ENCODE peak calls at places on chromosomes 6 and 20, in ten cellular contexts. X, G, W, D, N, P, J, K, C and V are unnamed samples.

GRCh38 chr20:58133020-58133419 is 95.4 kb downstream of the ANKRD60 start:
- DNase-seq in X (no peak), G (no peak), W (peak), D (no peak), N (no peak), P (no peak), J (no peak), K (peak), C (no peak), V (no peak)

GRCh38 chr20:10611357-10611756 is 62.4 kb downstream of the JAG1 start:
- DNase-seq in X (no peak), G (no peak), W (no peak), D (no peak), N (no peak), P (no peak), J (peak), K (no peak), C (no peak), V (peak)

GRCh38 chr20:21396045-21396893 is 1.1 kb downstream of the NKX2-4 start:
- DNase-seq in X (no peak), G (no peak), W (no peak), D (no peak), N (no peak), P (no peak), J (peak), K (no peak), C (no peak), V (no peak)

GRCh38 chr20:13274311-13274965 is 53.4 kb downstream of the ISM1 start:
- DNase-seq in X (no peak), G (no peak), W (peak), D (no peak), N (no peak), P (no peak), J (peak), K (no peak), C (no peak), V (no peak)

GRCh38 chr6:118771253-118771652 is 119.9 kb upstream of the CEP85L start:
- DNase-seq in X (no peak), G (no peak), W (no peak), D (no peak), N (no peak), P (no peak), J (no peak), K (peak), C (no peak), V (no peak)

GRCh38 chr6:170151235-170152110 is 139.4 kb downstream of the DLL1 start:
- DNase-seq in X (no peak), G (no peak), W (no peak), D (no peak), N (no peak), P (no peak), J (no peak), K (no peak), C (no peak), V (no peak)

GRCh38 chr6:135458051-135458450 is 39.5 kb downstream of the AHI1 start:
- DNase-seq in X (no peak), G (no peak), W (no peak), D (no peak), N (no peak), P (no peak), J (no peak), K (no peak), C (no peak), V (no peak)

GRCh38 chr20:37276494-37277252 is 12.8 kb upstream of the MANBAL start:
- DNase-seq in X (peak), G (no peak), W (peak), D (peak), N (no peak), P (peak), J (no peak), K (no peak), C (peak), V (peak)

GRCh38 chr20:31693987-31694661 is 28.5 kb downstream of the BCL2L1 start:
- DNase-seq in X (no peak), G (no peak), W (no peak), D (no peak), N (no peak), P (no peak), J (no peak), K (no peak), C (no peak), V (no peak)

GRCh38 chr6:30490031-30490876 is 945 bp downstream of the HLA-E start:
- DNase-seq in X (peak), G (peak), W (peak), D (peak), N (no peak), P (peak), J (peak), K (peak), C (no peak), V (peak)

GRCh38 chr6:4732691-4733315 is 43.4 kb upstream of the CDYL start:
- DNase-seq in X (no peak), G (no peak), W (no peak), D (peak), N (peak), P (no peak), J (peak), K (peak), C (peak), V (no peak)

GRCh38 chr6:101146389-101146788 is 247.1 kb upstream of the GRIK2 start:
- DNase-seq in X (no peak), G (no peak), W (no peak), D (peak), N (no peak), P (no peak), J (no peak), K (no peak), C (no peak), V (no peak)

GRCh38 chr20:44835661-44836221 is 25.4 kb upstream of the RIMS4 start:
- DNase-seq in X (no peak), G (no peak), W (no peak), D (no peak), N (no peak), P (no peak), J (no peak), K (no peak), C (no peak), V (no peak)

GRCh38 chr6:118542184-118542952 is 5.7 kb upstream of the PLN start:
- DNase-seq in X (no peak), G (no peak), W (no peak), D (no peak), N (no peak), P (no peak), J (no peak), K (no peak), C (no peak), V (no peak)

GRCh38 chr6:97074785-97075184 is 150.3 kb downstream of the KLHL32 start:
- DNase-seq in X (no peak), G (no peak), W (no peak), D (no peak), N (no peak), P (no peak), J (no peak), K (no peak), C (no peak), V (no peak)

GRCh38 chr6:48826884-48827701 is 636.0 kb downstream of the MMUT start:
- DNase-seq in X (no peak), G (no peak), W (no peak), D (peak), N (peak), P (no peak), J (no peak), K (peak), C (peak), V (no peak)

GRCh38 chr6:75563032-75563431 is 38.6 kb upstream of the SENP6 start:
- DNase-seq in X (peak), G (no peak), W (no peak), D (no peak), N (peak), P (peak), J (peak), K (no peak), C (no peak), V (peak)

GRCh38 chr6:3380344-3381232 is 76.3 kb downstream of the SLC22A23 start:
- DNase-seq in X (no peak), G (no peak), W (no peak), D (no peak), N (no peak), P (no peak), J (no peak), K (no peak), C (no peak), V (no peak)

GRCh38 chr6:36914227-36914794 is 28.6 kb downstream of the C6orf89 start:
- DNase-seq in X (no peak), G (no peak), W (no peak), D (peak), N (peak), P (no peak), J (peak), K (peak), C (no peak), V (peak)

GRCh38 chr20:41135187-41135887 is 2.0 kb upstream of the PLCG1 start:
- DNase-seq in X (peak), G (peak), W (no peak), D (peak), N (no peak), P (peak), J (peak), K (no peak), C (no peak), V (peak)

GRCh38 chr6:154466139-154466538 is 44.3 kb downstream of the CNKSR3 start:
- DNase-seq in X (no peak), G (no peak), W (peak), D (peak), N (no peak), P (no peak), J (no peak), K (no peak), C (no peak), V (no peak)

GRCh38 chr20:38214871-38215788 is 45.4 kb downstream of the KIAA1755 start:
- DNase-seq in X (no peak), G (no peak), W (no peak), D (no peak), N (no peak), P (no peak), J (no peak), K (no peak), C (no peak), V (no peak)

GRCh38 chr6:126983779-126984178 is 134.7 kb upstream of the RSPO3 start:
- DNase-seq in X (no peak), G (no peak), W (no peak), D (no peak), N (no peak), P (no peak), J (no peak), K (no peak), C (no peak), V (no peak)

GRCh38 chr6:26065952-26066380 is 21.3 kb upstream of the HFE start:
- DNase-seq in X (peak), G (peak), W (no peak), D (peak), N (peak), P (peak), J (peak), K (peak), C (peak), V (peak)

GRCh38 chr20:17010181-17010580 is 216.7 kb upstream of the PCSK2 start:
- DNase-seq in X (no peak), G (no peak), W (no peak), D (no peak), N (no peak), P (no peak), J (no peak), K (no peak), C (no peak), V (no peak)

GRCh38 chr6:31776563-31776960 is 566 bp downstream of the VWA7 start:
- DNase-seq in X (peak), G (no peak), W (no peak), D (peak), N (no peak), P (no peak), J (peak), K (no peak), C (no peak), V (no peak)

GRCh38 chr6:110394409-110394808 is 21.0 kb downstream of the DDO start:
- DNase-seq in X (no peak), G (no peak), W (no peak), D (no peak), N (no peak), P (no peak), J (no peak), K (no peak), C (no peak), V (no peak)

GRCh38 chr6:30483677-30484279 is 5.5 kb upstream of the HLA-E start:
- DNase-seq in X (peak), G (peak), W (no peak), D (no peak), N (peak), P (peak), J (peak), K (peak), C (peak), V (peak)

GRCh38 chr6:52877168-52877567 is 32.3 kb downstream of the GSTA3 start:
- DNase-seq in X (no peak), G (no peak), W (no peak), D (peak), N (peak), P (peak), J (no peak), K (peak), C (peak), V (no peak)

GRCh38 chr6:150567823-150568383 is 31.8 kb upstream of the PLEKHG1 start:
- DNase-seq in X (no peak), G (no peak), W (no peak), D (no peak), N (no peak), P (no peak), J (no peak), K (no peak), C (no peak), V (no peak)

GRCh38 chr6:142302427-142303190 is 802 bp downstream of the ADGRG6 start:
- DNase-seq in X (no peak), G (no peak), W (peak), D (peak), N (no peak), P (no peak), J (no peak), K (peak), C (no peak), V (no peak)

GRCh38 chr6:16154904-16155303 is 26.0 kb downstream of the MYLIP start:
- DNase-seq in X (no peak), G (no peak), W (no peak), D (no peak), N (no peak), P (no peak), J (no peak), K (no peak), C (peak), V (no peak)

GRCh38 chr6:131143319-131143718 is 8.1 kb downstream of the AKAP7 start:
- DNase-seq in X (no peak), G (no peak), W (no peak), D (no peak), N (no peak), P (no peak), J (no peak), K (no peak), C (no peak), V (no peak)

GRCh38 chr6:16248271-16248670 is 9.9 kb downstream of the GMPR start:
- DNase-seq in X (no peak), G (no peak), W (no peak), D (no peak), N (no peak), P (no peak), J (no peak), K (no peak), C (no peak), V (no peak)

GRCh38 chr6:3325210-3325609 is 66.5 kb downstream of the PSMG4 start:
- DNase-seq in X (no peak), G (no peak), W (peak), D (no peak), N (no peak), P (no peak), J (no peak), K (no peak), C (peak), V (no peak)

GRCh38 chr6:169981051-169981450 is 229.6 kb downstream of the ERMARD start:
- DNase-seq in X (no peak), G (no peak), W (no peak), D (no peak), N (no peak), P (no peak), J (no peak), K (no peak), C (no peak), V (no peak)

GRCh38 chr6:466564-466963 is 75.0 kb downstream of the IRF4 start:
- DNase-seq in X (no peak), G (no peak), W (no peak), D (no peak), N (no peak), P (no peak), J (no peak), K (no peak), C (no peak), V (no peak)

GRCh38 chr6:43402819-43403218 is 24.5 kb upstream of the ABCC10 start:
- DNase-seq in X (no peak), G (no peak), W (no peak), D (no peak), N (no peak), P (no peak), J (no peak), K (no peak), C (no peak), V (no peak)
- TF ChIP-seq CTCF in X (no peak), G (no peak), W (no peak), D (no peak), N (peak), P (no peak), J (no peak), K (no peak), C (no peak), V (no peak)

DNA sequence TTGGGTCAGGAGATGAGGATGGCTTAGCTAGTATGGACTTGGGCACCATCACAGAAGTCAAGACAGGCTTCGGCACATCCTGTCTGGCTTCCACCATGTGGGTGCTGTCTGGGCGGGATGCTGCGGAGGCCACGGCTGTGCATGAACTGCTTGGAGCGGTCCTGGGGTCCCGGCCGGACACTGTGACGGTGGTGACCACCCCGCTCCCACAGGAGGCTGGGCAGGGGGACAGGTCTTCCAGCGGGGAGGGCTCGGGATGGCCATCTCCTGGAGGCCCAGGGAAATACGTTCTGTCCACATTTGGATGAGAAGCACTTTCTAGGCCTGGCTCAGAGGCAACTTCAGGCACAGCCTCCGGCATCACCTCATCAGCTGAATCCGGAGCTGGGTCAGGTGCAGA is 32.1 kb upstream of the TCFL5 start:
- DNase-seq in X (no peak), G (no peak), W (no peak), D (no peak), N (no peak), P (no peak), J (no peak), K (no peak), C (no peak), V (no peak)
- TF ChIP-seq CTCF in X (no peak), G (no peak), W (no peak), D (no peak), N (peak), P (no peak), J (no peak), K (no peak), C (no peak), V (no peak)

GRCh38 chr6:140560671-140561070 is 1186.2 kb upstream of the CITED2 start:
- DNase-seq in X (no peak), G (no peak), W (no peak), D (no peak), N (no peak), P (no peak), J (no peak), K (no peak), C (no peak), V (no peak)

GRCh38 chr6:140554421-140554820 is 1180.0 kb upstream of the CITED2 start:
- DNase-seq in X (no peak), G (no peak), W (no peak), D (no peak), N (no peak), P (no peak), J (no peak), K (no peak), C (no peak), V (no peak)

GRCh38 chr6:140561701-140562100 is 1187.3 kb upstream of the CITED2 start:
- DNase-seq in X (no peak), G (no peak), W (no peak), D (no peak), N (no peak), P (no peak), J (no peak), K (no peak), C (no peak), V (no peak)

DNA sequence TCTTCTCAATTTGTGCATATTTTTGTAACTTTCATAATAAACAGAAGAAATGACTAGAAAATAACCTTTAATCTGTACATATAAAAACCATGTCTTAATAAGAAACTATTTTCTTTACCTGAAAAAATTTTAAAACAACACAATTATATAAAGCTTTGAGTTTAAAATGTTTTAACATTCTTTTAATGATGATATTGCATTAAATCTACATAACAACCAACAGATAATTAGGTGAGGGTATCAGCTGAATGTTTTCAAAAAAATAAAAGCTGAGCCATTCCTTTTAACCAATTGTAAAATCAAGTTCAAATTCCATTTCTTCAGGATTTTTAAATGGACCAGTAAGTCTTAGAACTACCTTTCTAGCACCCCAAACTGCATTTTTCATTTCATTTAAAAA is 1185.0 kb upstream of the CITED2 start:
- DNase-seq in X (no peak), G (no peak), W (no peak), D (no peak), N (no peak), P (no peak), J (no peak), K (no peak), C (no peak), V (no peak)
- TF ChIP-seq CTCF in X (no peak), G (no peak), W (no peak), D (no peak), N (no peak), P (no peak), J (no peak), K (no peak), C (no peak), V (no peak)

DNA sequence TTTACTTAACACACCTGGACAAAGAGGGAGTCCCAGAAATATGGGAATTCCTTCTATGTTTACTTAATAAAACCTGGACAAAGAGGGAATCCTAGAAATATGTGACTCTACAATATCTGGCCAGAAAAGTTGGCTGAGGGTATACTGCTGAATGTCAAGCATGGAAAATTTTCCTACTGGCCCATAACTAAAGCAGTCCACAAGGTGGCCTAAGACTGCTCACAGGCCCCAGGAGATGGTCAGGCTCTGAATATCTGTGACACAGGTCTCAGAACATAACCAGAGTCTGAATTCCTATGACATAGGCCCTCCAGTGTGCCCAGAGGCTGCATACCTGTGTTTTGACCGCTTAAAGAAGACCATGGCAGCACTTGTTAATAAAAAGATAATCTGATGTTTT is 578.2 kb upstream of the NRSN1 start:
- DNase-seq in X (no peak), G (no peak), W (no peak), D (no peak), N (no peak), P (no peak), J (no peak), K (no peak), C (no peak), V (no peak)
- TF ChIP-seq CTCF in X (no peak), G (peak), W (no peak), D (no peak), N (peak), P (no peak), J (peak), K (peak), C (no peak), V (no peak)

DNA sequence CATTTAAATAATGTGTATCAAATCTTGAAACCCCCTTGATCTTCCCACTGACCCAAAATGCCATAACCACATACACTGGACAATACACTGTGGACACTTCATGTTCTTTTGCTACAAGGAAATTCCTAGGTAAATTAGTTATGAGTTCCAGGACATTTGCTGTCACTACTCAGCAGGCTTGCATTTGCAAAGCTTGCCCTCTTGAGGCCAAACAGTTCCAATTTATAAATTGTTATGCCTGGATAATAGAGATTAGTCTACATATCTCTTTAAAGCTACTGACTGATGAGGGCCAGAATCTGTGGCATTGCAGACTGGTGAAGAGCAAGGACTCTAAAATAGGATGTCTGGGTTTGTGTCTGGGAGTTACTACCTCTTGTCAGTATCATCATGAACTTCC is 17.4 kb upstream of the RAB32 start:
- DNase-seq in X (no peak), G (no peak), W (no peak), D (no peak), N (no peak), P (no peak), J (no peak), K (no peak), C (no peak), V (no peak)
- TF ChIP-seq CTCF in X (no peak), G (peak), W (no peak), D (peak), N (peak), P (no peak), J (no peak), K (peak), C (peak), V (no peak)

GRCh38 chr6:12395898-12396297 is 105.7 kb downstream of the EDN1 start:
- DNase-seq in X (no peak), G (no peak), W (no peak), D (no peak), N (no peak), P (no peak), J (no peak), K (no peak), C (no peak), V (no peak)
- TF ChIP-seq CTCF in X (no peak), G (no peak), W (no peak), D (no peak), N (peak), P (no peak), J (no peak), K (peak), C (peak), V (no peak)